ENCODE peak calls at places on chromosomes 6 and 20, in nine cellular contexts. One of them, this sample, is unnamed.

GRCh38 chr6:164178933-164179332 is 764.4 kb downstream of the QKI start:
- DNase-seq in neural progenitor cell: no peak
- DNase-seq in COLO829: no peak
- DNase-seq in T-helper 2 cell: no peak
- DNase-seq in mucosa of descending colon: no peak
- DNase-seq in Right ventricle myocardium superior: no peak
- DNase-seq in tibial artery: no peak
- DNase-seq in hypothalamus: no peak
- DNase-seq in iPS DF 6.9: no peak
- DNase-seq in this sample: no peak

GRCh38 chr20:56451056-56451765 is 17.2 kb upstream of the RTF2 start:
- DNase-seq in T-helper 2 cell: no peak
- DNase-seq in COLO829: no peak
- DNase-seq in tibial artery: no peak
- DNase-seq in mucosa of descending colon: no peak
- DNase-seq in Right ventricle myocardium superior: no peak
- DNase-seq in hypothalamus: no peak
- DNase-seq in iPS DF 6.9: no peak
- DNase-seq in neural progenitor cell: no peak
- DNase-seq in this sample: peak

GRCh38 chr6:75481394-75481793 is 12.2 kb downstream of the FILIP1 start:
- DNase-seq in hypothalamus: no peak
- DNase-seq in Right ventricle myocardium superior: no peak
- DNase-seq in mucosa of descending colon: no peak
- DNase-seq in iPS DF 6.9: no peak
- DNase-seq in tibial artery: no peak
- DNase-seq in neural progenitor cell: no peak
- DNase-seq in T-helper 2 cell: no peak
- DNase-seq in COLO829: no peak
- DNase-seq in this sample: no peak

GRCh38 chr6:33746036-33746600 is 587 bp downstream of the IP6K3 start:
- DNase-seq in COLO829: peak
- DNase-seq in mucosa of descending colon: no peak
- DNase-seq in Right ventricle myocardium superior: peak
- DNase-seq in hypothalamus: peak
- DNase-seq in T-helper 2 cell: no peak
- DNase-seq in neural progenitor cell: peak
- DNase-seq in iPS DF 6.9: no peak
- DNase-seq in tibial artery: peak
- DNase-seq in this sample: no peak

GRCh38 chr6:12635813-12636212 is 80.8 kb upstream of the PHACTR1 start:
- DNase-seq in Right ventricle myocardium superior: no peak
- DNase-seq in tibial artery: no peak
- DNase-seq in iPS DF 6.9: no peak
- DNase-seq in T-helper 2 cell: no peak
- DNase-seq in mucosa of descending colon: no peak
- DNase-seq in neural progenitor cell: no peak
- DNase-seq in COLO829: no peak
- DNase-seq in hypothalamus: no peak
- DNase-seq in this sample: no peak

GRCh38 chr6:48472535-48472934 is 361.5 kb upstream of the PTCHD4 start:
- DNase-seq in tibial artery: no peak
- DNase-seq in iPS DF 6.9: no peak
- DNase-seq in COLO829: no peak
- DNase-seq in hypothalamus: no peak
- DNase-seq in Right ventricle myocardium superior: no peak
- DNase-seq in T-helper 2 cell: no peak
- DNase-seq in mucosa of descending colon: no peak
- DNase-seq in neural progenitor cell: no peak
- DNase-seq in this sample: no peak

GRCh38 chr20:62557425-62557824 is 81.6 kb upstream of the GATA5 start:
- DNase-seq in hypothalamus: no peak
- DNase-seq in tibial artery: no peak
- DNase-seq in neural progenitor cell: no peak
- DNase-seq in T-helper 2 cell: no peak
- DNase-seq in mucosa of descending colon: no peak
- DNase-seq in iPS DF 6.9: no peak
- DNase-seq in Right ventricle myocardium superior: no peak
- DNase-seq in COLO829: no peak
- DNase-seq in this sample: no peak

GRCh38 chr20:35503841-35504460 is 25.5 kb downstream of the C20orf173 start:
- DNase-seq in COLO829: no peak
- DNase-seq in neural progenitor cell: no peak
- DNase-seq in hypothalamus: no peak
- DNase-seq in Right ventricle myocardium superior: peak
- DNase-seq in tibial artery: no peak
- DNase-seq in T-helper 2 cell: no peak
- DNase-seq in mucosa of descending colon: no peak
- DNase-seq in iPS DF 6.9: no peak
- DNase-seq in this sample: no peak

GRCh38 chr20:38304845-38305447 is 990 bp downstream of the BPI start:
- DNase-seq in neural progenitor cell: peak
- DNase-seq in tibial artery: no peak
- DNase-seq in hypothalamus: no peak
- DNase-seq in Right ventricle myocardium superior: peak
- DNase-seq in mucosa of descending colon: peak
- DNase-seq in COLO829: peak
- DNase-seq in iPS DF 6.9: no peak
- DNase-seq in T-helper 2 cell: no peak
- DNase-seq in this sample: no peak

GRCh38 chr6:36432151-36432633 is 10.5 kb downstream of the PXT1 start:
- DNase-seq in tibial artery: no peak
- DNase-seq in T-helper 2 cell: no peak
- DNase-seq in COLO829: no peak
- DNase-seq in neural progenitor cell: no peak
- DNase-seq in iPS DF 6.9: no peak
- DNase-seq in Right ventricle myocardium superior: no peak
- DNase-seq in hypothalamus: no peak
- DNase-seq in mucosa of descending colon: no peak
- DNase-seq in this sample: no peak